ENCODE peak calls at places on chromosomes 7 and 10, in nine cellular contexts. O, V, X, Q, Y, H, A, D and S are unnamed samples. For H3K27me3 and H3K36me3, the result is how much of the 10 kb centered on the place peaks cover.

GRCh38 chr7:690478-691360 is 35.8 kb upstream of the DNAAF5 start:
- DNase-seq in X (no peak), D (no peak), O (peak), Q (no peak), A (no peak), Y (no peak), V (no peak), H (no peak), S (no peak)

GRCh38 chr10:23053036-23053435 is 42.3 kb upstream of the MSRB2 start:
- DNase-seq in A (peak), D (no peak), V (no peak), Y (no peak), O (no peak), Q (no peak), H (no peak), X (no peak), S (no peak)

GRCh38 chr10:24416248-24416647 is 207.3 kb downstream of the KIAA1217 start:
- DNase-seq in Y (no peak), Q (no peak), X (no peak), H (no peak), A (no peak), V (no peak), O (no peak), D (no peak), S (no peak)

GRCh38 chr7:1752771-1753562 is 82.9 kb downstream of the ELFN1 start:
- DNase-seq in A (no peak), Y (no peak), X (no peak), H (no peak), D (no peak), O (no peak), V (no peak), Q (no peak), S (peak)

GRCh38 chr10:112369495-112370423 is 4.2 kb upstream of the ACSL5 start:
- DNase-seq in H (no peak), Q (peak), A (no peak), X (no peak), V (no peak), O (peak), D (no peak), Y (no peak), S (no peak)

GRCh38 chr7:2928256-2928612 is 84.1 kb upstream of the GNA12 start:
- DNase-seq in O (no peak), D (peak), H (no peak), Q (no peak), A (no peak), Y (no peak), X (no peak), V (no peak), S (no peak)

GRCh38 chr10:73916761-73917470 is 6.0 kb downstream of the PLAU start:
- DNase-seq in X (no peak), O (peak), D (no peak), A (no peak), Q (no peak), Y (no peak), H (no peak), V (no peak), S (no peak)

GRCh38 chr10:49187950-49188761 is at the start of gene TMEM273:
- DNase-seq in H (no peak), A (no peak), X (no peak), D (peak), Y (no peak), O (peak), V (peak), Q (peak), S (no peak)

GRCh38 chr10:103765168-103765567 is 90.2 kb downstream of the SH3PXD2A start:
- DNase-seq in H (no peak), D (no peak), V (no peak), A (peak), X (no peak), Q (no peak), Y (no peak), O (no peak), S (no peak)

GRCh38 chr7:22935269-22935668 is 78.7 kb downstream of the HYCC1 start:
- DNase-seq in O (no peak), Y (no peak), H (no peak), X (no peak), D (no peak), A (no peak), Q (no peak), V (no peak), S (no peak)

GRCh38 chr10:4221315-4221714 is 436.3 kb upstream of the KLF6 start:
- DNase-seq in V (no peak), D (no peak), Y (no peak), Q (no peak), O (no peak), X (no peak), A (peak), H (no peak), S (no peak)

GRCh38 chr7:126727930-126728331 is 524.8 kb downstream of the GRM8 start:
- DNase-seq in D (no peak), X (no peak), A (peak), O (no peak), Y (no peak), V (no peak), Q (no peak), H (no peak), S (no peak)

GRCh38 chr7:94012748-94013147 is 8.6 kb upstream of the BET1 start:
- DNase-seq in D (no peak), Y (peak), X (no peak), A (no peak), H (no peak), V (no peak), Q (no peak), O (no peak), S (peak)

GRCh38 chr10:35359056-35359455 is 22.7 kb downstream of the CCNY start:
- DNase-seq in A (no peak), Q (no peak), X (no peak), H (no peak), D (no peak), V (no peak), O (no peak), Y (peak), S (no peak)

GRCh38 chr10:3902809-3903410 is 117.9 kb upstream of the KLF6 start:
- DNase-seq in Q (no peak), H (no peak), V (no peak), A (peak), D (no peak), Y (no peak), O (no peak), X (no peak), S (no peak)

GRCh38 chr10:90088008-90088322 is 386.6 kb downstream of the KIF20B start:
- DNase-seq in O (no peak), Q (no peak), H (no peak), A (no peak), D (no peak), Y (no peak), V (no peak), X (no peak), S (no peak)

GRCh38 chr7:46681865-46682503 is 760.9 kb upstream of the IGFBP3 start:
- DNase-seq in O (no peak), X (no peak), A (no peak), H (no peak), V (no peak), Y (no peak), D (peak), Q (no peak), S (no peak)

GRCh38 chr7:69845721-69846495 is 247.6 kb downstream of the AUTS2 start:
- DNase-seq in D (no peak), V (no peak), H (no peak), X (no peak), A (no peak), Y (no peak), Q (no peak), O (no peak), S (no peak)

GRCh38 chr10:24255907-24256306 is 47.0 kb downstream of the KIAA1217 start:
- DNase-seq in X (no peak), H (peak), Y (peak), A (peak), O (no peak), D (peak), V (no peak), Q (no peak), S (no peak)

GRCh38 chr10:60848126-60848525 is 69.8 kb downstream of the CDK1 start:
- DNase-seq in O (no peak), H (peak), X (no peak), Y (no peak), D (no peak), V (peak), Q (no peak), A (no peak), S (no peak)

GRCh38 chr10:68348265-68348741 is 15.6 kb upstream of the PBLD start:
- DNase-seq in Q (no peak), H (peak), X (peak), Y (peak), O (peak), V (peak), A (peak), D (no peak), S (peak)

GRCh38 chr7:47170516-47170915 is 411.4 kb downstream of the TNS3 start:
- DNase-seq in H (no peak), V (no peak), A (peak), X (no peak), Y (no peak), D (no peak), O (no peak), Q (no peak), S (no peak)

GRCh38 chr10:132665946-132666732 is 119.8 kb downstream of the NKX6-2 start:
- DNase-seq in A (peak), X (no peak), D (no peak), V (no peak), O (no peak), H (no peak), Y (no peak), Q (no peak), S (no peak)

GRCh38 chr7:126685018-126685573 is 567.6 kb downstream of the GRM8 start:
- DNase-seq in H (no peak), O (no peak), Y (no peak), X (no peak), A (no peak), Q (no peak), D (no peak), V (no peak), S (no peak)

GRCh38 chr10:11863353-11864105 is 40.4 kb downstream of the PROSER2 start:
- DNase-seq in D (no peak), Q (no peak), X (peak), Y (no peak), O (no peak), A (no peak), V (no peak), H (no peak), S (no peak)

GRCh38 chr7:2537981-2538851 is 17.1 kb downstream of the BRAT1 start:
- DNase-seq in O (peak), V (no peak), Q (no peak), Y (peak), A (no peak), H (peak), D (no peak), X (no peak), S (peak)

GRCh38 chr10:43200538-43201390 is 62.5 kb downstream of the CSGALNACT2 start:
- DNase-seq in Y (peak), V (peak), H (peak), X (no peak), O (no peak), D (no peak), Q (no peak), A (no peak), S (no peak)

GRCh38 chr10:132158810-132159209 is 27.9 kb upstream of the DPYSL4 start:
- DNase-seq in O (no peak), H (no peak), Q (no peak), Y (peak), A (no peak), V (no peak), D (no peak), X (peak), S (no peak)

GRCh38 chr7:44143606-44144250 is 2.6 kb upstream of the MYL7 start:
- DNase-seq in D (no peak), A (no peak), Y (peak), X (no peak), O (no peak), V (no peak), Q (no peak), H (peak), S (no peak)

GRCh38 chr10:97481071-97481470 is 17.2 kb downstream of the MMS19 start:
- DNase-seq in A (peak), Y (no peak), X (no peak), Q (no peak), V (no peak), H (no peak), D (no peak), O (no peak), S (no peak)

GRCh38 chr7:105454058-105454739 is 65.5 kb upstream of the SRPK2 start:
- DNase-seq in X (no peak), Y (no peak), H (no peak), A (peak), D (no peak), Q (no peak), O (no peak), V (no peak), S (no peak)

GRCh38 chr10:93565421-93565820 is 1.0 kb upstream of the FFAR4 start:
- DNase-seq in D (no peak), Y (no peak), Q (no peak), H (no peak), X (no peak), V (no peak), A (no peak), O (no peak), S (no peak)

GRCh38 chr10:93566435-93567276 is at the start of gene FFAR4:
- DNase-seq in Q (no peak), D (peak), O (peak), A (no peak), Y (peak), X (no peak), H (no peak), V (peak), S (peak)

GRCh38 chr10:93568105-93568390 is 1.6 kb downstream of the FFAR4 start:
- DNase-seq in O (no peak), D (peak), H (no peak), Y (peak), Q (no peak), X (no peak), A (no peak), V (no peak), S (peak)

GRCh38 chr10:93570383-93570782 is 3.9 kb downstream of the FFAR4 start:
- DNase-seq in D (no peak), A (no peak), V (no peak), X (no peak), Y (no peak), H (no peak), O (no peak), Q (no peak), S (no peak)

GRCh38 chr10:93567277-93568104 is 1.0 kb downstream of the FFAR4 start:
- DNase-seq in X (no peak), D (no peak), Y (no peak), Q (no peak), H (no peak), A (no peak), O (no peak), V (no peak), S (peak)
- H3K4me3 ChIP-seq in X (no peak), D (peak), Y (no peak), Q (no peak), H (no peak), A (no peak), O (peak), V (no peak), S (peak)

DNA sequence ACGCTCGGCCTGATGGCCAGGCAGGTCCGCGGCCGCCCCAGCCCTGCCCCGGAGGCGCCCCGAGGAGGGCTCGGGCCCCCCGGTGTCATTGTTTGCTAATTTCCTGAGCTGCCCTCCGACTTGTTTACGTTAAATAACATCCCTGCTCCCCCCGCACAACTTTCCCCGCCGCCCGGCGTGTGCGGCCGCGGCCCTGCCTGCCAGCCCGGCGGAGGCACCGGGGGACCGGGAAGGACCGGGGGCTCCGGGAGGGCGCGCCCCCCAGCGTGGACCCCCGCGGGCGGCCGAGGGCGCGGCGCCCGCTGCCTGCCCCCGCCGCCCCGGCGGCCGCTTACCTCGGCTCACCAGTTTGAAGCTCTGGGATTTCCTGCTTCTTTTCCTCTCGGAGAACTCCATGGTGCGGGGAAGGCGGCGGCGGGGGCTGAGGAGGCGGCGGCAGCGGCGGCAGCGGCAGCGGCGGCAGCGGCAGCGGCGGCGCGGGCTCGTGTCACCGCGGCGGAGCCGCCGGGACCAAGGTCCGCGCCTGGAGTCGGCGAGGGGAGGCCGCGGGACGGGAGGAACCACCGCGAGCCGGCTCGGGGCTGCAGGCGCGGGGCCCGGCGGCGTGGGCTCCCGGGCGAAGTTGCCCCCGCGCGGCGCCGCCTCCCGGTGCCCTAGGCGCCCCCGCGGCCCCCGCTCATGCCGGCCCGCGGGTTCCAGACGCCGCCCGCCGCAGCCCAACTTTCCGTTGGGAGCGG is 508 bp downstream of the BEND7 start:
- DNase-seq in Q (no peak), Y (peak), A (no peak), D (peak), H (peak), O (peak), V (peak), X (no peak), S (peak)
- H3K27me3 ChIP-seq in Q (under half), Y (under half), A (under half), D (under half), H (under half), O (under half), V (under half), X (under half), S (under half)

GRCh38 chr7:37234928-37235327 is 213.7 kb downstream of the ELMO1 start:
- DNase-seq in Q (no peak), V (no peak), X (no peak), D (no peak), Y (peak), A (peak), O (no peak), H (peak), S (peak)
- H3K36me3 ChIP-seq in Q (under half), V (under half), X (under half), D (under half), Y (under half), A (under half), O (under half), H (under half), S (under half)

DNA sequence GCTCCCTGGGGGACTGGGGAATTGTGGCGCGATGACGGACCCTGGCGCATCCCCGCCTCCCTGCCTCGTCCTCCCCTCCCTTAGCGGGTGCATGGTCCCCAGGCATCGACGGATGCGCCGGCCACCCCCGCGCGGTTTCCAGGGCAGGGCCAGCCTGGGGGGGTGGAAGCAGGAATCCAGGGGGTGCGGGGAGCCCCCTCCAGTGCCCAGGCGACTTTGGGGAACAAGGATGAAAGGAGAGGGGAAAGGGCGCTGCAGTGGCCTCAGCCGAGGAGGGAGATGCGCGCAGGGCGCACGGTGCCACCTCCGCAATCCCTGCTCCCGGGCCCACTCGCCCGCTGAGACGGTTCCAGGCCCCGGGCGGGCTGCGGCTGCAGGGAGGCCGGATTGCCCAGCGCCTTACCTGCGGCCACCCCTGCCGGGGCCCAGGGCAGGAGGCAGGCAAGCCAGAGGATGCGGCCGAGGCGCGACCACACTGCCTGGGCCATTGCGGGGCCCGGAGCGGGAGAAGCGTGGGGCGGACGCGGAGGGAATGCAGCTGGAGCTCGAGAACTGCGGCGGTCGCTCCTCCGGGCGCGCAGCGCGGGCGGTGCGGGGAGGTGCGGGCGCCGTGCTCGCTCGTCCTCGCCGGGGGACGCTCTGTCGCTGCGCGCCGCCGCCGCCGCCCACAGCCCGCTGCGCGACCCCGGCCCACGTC is at the start of gene TMEM130:
- DNase-seq in Y (peak), D (no peak), H (no peak), O (no peak), X (no peak), A (no peak), Q (no peak), V (no peak), S (peak)
- H3K4me3 ChIP-seq in Y (peak), D (peak), H (peak), O (peak), X (no peak), A (peak), Q (peak), V (no peak), S (peak)

GRCh38 chr10:61957806-61958205 is 56.3 kb downstream of the ARID5B start:
- DNase-seq in V (no peak), H (no peak), Q (no peak), O (no peak), X (no peak), D (no peak), Y (no peak), A (no peak), S (no peak)
- H3K27me3 ChIP-seq in V (under half), H (under half), Q (under half), O (under half), X (under half), D (under half), Y (under half), A (under half), S (under half)

DNA sequence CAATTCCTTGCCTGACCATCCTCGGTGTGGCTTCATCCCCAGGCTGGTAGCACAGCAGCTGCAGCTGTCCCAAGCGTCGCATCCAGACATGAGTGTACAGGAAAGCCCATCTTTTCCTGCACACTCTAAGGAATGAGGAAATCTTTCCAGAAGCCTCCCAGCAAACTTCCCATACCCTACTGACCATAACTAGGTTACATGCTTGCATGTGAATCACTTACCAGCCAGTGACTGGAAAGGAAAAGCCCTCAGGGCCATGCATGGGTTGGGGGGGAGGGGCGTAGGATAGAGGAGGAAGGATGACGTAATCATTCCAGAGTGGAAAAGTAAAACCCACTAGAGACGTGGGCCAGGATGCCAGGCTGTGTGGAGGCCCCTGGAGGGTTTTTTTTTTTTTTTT is 18.9 kb upstream of the ZNF212 start:
- DNase-seq in A (peak), D (no peak), Y (peak), Q (no peak), V (no peak), O (no peak), H (no peak), X (no peak), S (no peak)
- H3K36me3 ChIP-seq in A (under half), D (half or more), Y (half or more), Q (half or more), V (under half), O (under half), H (half or more), X (under half), S (under half)

GRCh38 chr10:79241629-79241989 is 105.7 kb upstream of the PPIF start:
- DNase-seq in H (no peak), Y (no peak), A (no peak), X (no peak), V (no peak), Q (no peak), D (no peak), O (no peak), S (no peak)
- H3K4me3 ChIP-seq in H (peak), Y (peak), A (no peak), X (peak), V (no peak), Q (no peak), D (peak), O (peak), S (peak)